ENCODE peak calls at places on chromosomes 13 and 19, in five cellular contexts. I, F, D, O and L are unnamed samples.

GRCh38 chr13:24016046-24016445 is 118.7 kb upstream of the C1QTNF9B start:
- DNase-seq in I (no peak), F (no peak), D (no peak), O (no peak), L (no peak)

GRCh38 chr19:16261584-16262370 is 62.8 kb upstream of the KLF2 start:
- DNase-seq in I (no peak), F (no peak), D (peak; percentile 25), O (no peak), L (no peak)

GRCh38 chr13:91802957-91803356 is 404.5 kb downstream of the GPC5 start:
- DNase-seq in I (no peak), F (no peak), D (no peak), O (no peak), L (no peak)

GRCh38 chr13:59279024-59279423 is 884.7 kb downstream of the DIAPH3 start:
- DNase-seq in I (peak; percentile 76), F (no peak), D (no peak), O (no peak), L (no peak)

GRCh38 chr19:40862785-40863184 is 12.5 kb upstream of the CYP2A6 start:
- DNase-seq in I (no peak), F (no peak), D (no peak), O (no peak), L (no peak)

GRCh38 chr19:17954401-17954800 is 12.5 kb upstream of the KCNN1 start:
- DNase-seq in I (no peak), F (no peak), D (no peak), O (no peak), L (no peak)

GRCh38 chr19:50315773-50316448 is 13.3 kb downstream of the KCNC3 start:
- DNase-seq in I (peak; percentile 4), F (peak; percentile 92), D (no peak), O (peak; percentile 32), L (no peak)

GRCh38 chr19:30228726-30229523 is 143.3 kb upstream of the ZNF536 start:
- DNase-seq in I (no peak), F (peak; percentile 67), D (no peak), O (no peak), L (no peak)

GRCh38 chr13:53073711-53074110 is 45.1 kb downstream of the OLFM4 start:
- DNase-seq in I (no peak), F (no peak), D (no peak), O (no peak), L (peak; percentile 57)

GRCh38 chr13:31587696-31588266 is 151.5 kb upstream of the RXFP2 start:
- DNase-seq in I (no peak), F (no peak), D (no peak), O (no peak), L (no peak)

GRCh38 chr19:18280247-18281081 is 958 bp downstream of the JUND start:
- DNase-seq in I (peak; percentile 87), F (peak; percentile 77), D (peak; percentile 82), O (peak; percentile 57), L (peak; percentile 82)

GRCh38 chr13:111844682-111845081 is 222.3 kb upstream of the SOX1 start:
- DNase-seq in I (no peak), F (no peak), D (no peak), O (no peak), L (no peak)

GRCh38 chr13:53004605-53005004 is 24.0 kb upstream of the OLFM4 start:
- DNase-seq in I (peak; percentile 34), F (no peak), D (no peak), O (no peak), L (no peak)

GRCh38 chr13:79776538-79776937 is 295.6 kb downstream of the NDFIP2 start:
- DNase-seq in I (no peak), F (no peak), D (no peak), O (no peak), L (no peak)

GRCh38 chr19:29121684-29122083 is 91.3 kb downstream of the UQCRFS1 start:
- DNase-seq in I (no peak), F (peak; percentile 88), D (no peak), O (no peak), L (no peak)

GRCh38 chr13:25980255-25980654 is 71.6 kb downstream of the SHISA2 start:
- DNase-seq in I (peak; percentile 25), F (peak; percentile 86), D (no peak), O (no peak), L (peak; percentile 55)

GRCh38 chr19:48914181-48914580 is 14.1 kb downstream of the NUCB1 start:
- DNase-seq in I (no peak), F (no peak), D (no peak), O (no peak), L (no peak)

GRCh38 chr13:71879129-71879535 is 12.1 kb upstream of the DACH1 start:
- DNase-seq in I (peak; percentile 92), F (peak; percentile 61), D (no peak), O (no peak), L (peak; percentile 34)

GRCh38 chr13:94303644-94304174 is 175.8 kb downstream of the DCT start:
- DNase-seq in I (no peak), F (no peak), D (no peak), O (no peak), L (no peak)

GRCh38 chr13:24215732-24216131 is 55.2 kb downstream of the SPATA13 start:
- DNase-seq in I (no peak), F (no peak), D (no peak), O (peak; percentile 57), L (peak; percentile 72)

GRCh38 chr19:55540619-55541018 is 3.7 kb upstream of the SBK2 start:
- DNase-seq in I (no peak), F (no peak), D (no peak), O (no peak), L (no peak)

GRCh38 chr19:38114651-38115050 is 109.4 kb downstream of the DPF1 start:
- DNase-seq in I (no peak), F (no peak), D (no peak), O (no peak), L (no peak)

GRCh38 chr19:12965017-12965811 is 4.2 kb upstream of the DAND5 start:
- DNase-seq in I (peak; percentile 83), F (peak; percentile 97), D (peak; percentile 75), O (peak; percentile 57), L (peak; percentile 63)

GRCh38 chr13:42405665-42406390 is 133.9 kb downstream of the AKAP11 start:
- DNase-seq in I (no peak), F (no peak), D (peak; percentile 68), O (no peak), L (no peak)

GRCh38 chr13:99968521-99969367 is 2.8 kb downstream of the ZIC5 start:
- DNase-seq in I (peak; percentile 67), F (peak; percentile 76), D (no peak), O (no peak), L (no peak)

GRCh38 chr19:17337675-17338439 is 504 bp downstream of the GTPBP3 start:
- DNase-seq in I (peak; percentile 35), F (no peak), D (peak; percentile 17), O (no peak), L (no peak)

GRCh38 chr19:677201-677600 is 1.0 kb downstream of the FSTL3 start:
- DNase-seq in I (no peak), F (peak; percentile 52), D (no peak), O (no peak), L (no peak)

GRCh38 chr13:113118328-113119021 is 4.1 kb upstream of the F10 start:
- DNase-seq in I (no peak), F (peak; percentile 35), D (no peak), O (no peak), L (no peak)

GRCh38 chr13:44431150-44431549 is 57.5 kb downstream of the SERP2 start:
- DNase-seq in I (no peak), F (peak; percentile 70), D (no peak), O (no peak), L (no peak)

GRCh38 chr13:93736111-93736510 is 509.5 kb downstream of the GPC6 start:
- DNase-seq in I (no peak), F (no peak), D (no peak), O (no peak), L (no peak)